ENCODE peak calls at places on chromosome 3, in four cellular contexts. W, C, L and F are unnamed samples.

GRCh38 chr3:187914231-187914630 is 169.0 kb upstream of the BCL6 start:
- DNase-seq in C (peak), W (no peak), L (peak), F (peak)

GRCh38 chr3:49779378-49780079 is 6.8 kb downstream of the IP6K1 start:
- DNase-seq in L (no peak), W (no peak), C (no peak), F (no peak)

GRCh38 chr3:51304230-51304629 is 80.9 kb upstream of the MANF start:
- DNase-seq in C (no peak), L (no peak), W (no peak), F (no peak)

GRCh38 chr3:176916777-176917176 is 280.5 kb downstream of the TBL1XR1 start:
- DNase-seq in W (no peak), L (no peak), C (peak), F (peak)

GRCh38 chr3:42498034-42498433 is 4.4 kb upstream of the VIPR1 start:
- DNase-seq in C (no peak), W (no peak), L (no peak), F (no peak)

GRCh38 chr3:110341047-110341446 is 730.6 kb upstream of the NECTIN3 start:
- DNase-seq in W (peak), C (no peak), L (no peak), F (no peak)

GRCh38 chr3:171462224-171462623 is 2.0 kb upstream of the TNIK start:
- DNase-seq in L (no peak), W (no peak), C (no peak), F (no peak)

GRCh38 chr3:9721015-9721697 is 10.4 kb upstream of the BRPF1 start:
- DNase-seq in C (no peak), L (no peak), W (no peak), F (no peak)

GRCh38 chr3:121723485-121723884 is 26.1 kb downstream of the GOLGB1 start:
- DNase-seq in W (no peak), C (no peak), L (no peak), F (no peak)

GRCh38 chr3:2921903-2922302 is 188.3 kb downstream of the IL5RA start:
- DNase-seq in L (peak), C (no peak), W (peak), F (no peak)

GRCh38 chr3:171458056-171458856 is 1.9 kb downstream of the TNIK start:
- DNase-seq in C (no peak), L (no peak), W (no peak), F (peak)

DNA sequence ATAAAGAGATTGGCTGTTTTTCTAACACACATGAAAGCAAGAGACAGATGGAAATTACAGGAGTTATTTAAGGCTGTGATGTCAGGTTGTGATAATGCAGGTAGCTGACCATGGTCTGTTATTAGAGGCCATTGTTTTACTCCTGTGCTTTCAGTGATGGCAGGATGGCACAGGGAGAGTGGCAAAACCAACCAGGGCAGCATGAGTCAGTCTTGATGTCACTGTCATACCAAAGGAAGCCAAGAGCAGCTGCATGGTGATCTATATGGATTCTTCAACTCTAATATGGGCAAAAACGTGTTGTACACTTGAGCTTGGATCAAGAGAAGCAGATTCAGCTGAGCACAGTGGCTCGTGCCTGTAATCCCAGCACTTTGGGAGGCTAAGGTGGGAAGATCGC is 91.8 kb upstream of the LMOD3 start:
- DNase-seq in C (peak), W (no peak), L (no peak), F (no peak)
- H3K4me2 ChIP-seq in C (no peak), W (no peak), L (no peak), F (peak)

GRCh38 chr3:119359476-119359998 is 65.4 kb downstream of the ARHGAP31 start:
- DNase-seq in W (no peak), L (no peak), C (no peak), F (no peak)

GRCh38 chr3:119360736-119361462 is 66.7 kb downstream of the ARHGAP31 start:
- DNase-seq in L (no peak), C (no peak), W (no peak), F (no peak)

GRCh38 chr3:119357190-119357589 is 63.0 kb downstream of the ARHGAP31 start:
- DNase-seq in C (peak), L (no peak), W (peak), F (no peak)

GRCh38 chr3:119362010-119362409 is 67.8 kb downstream of the ARHGAP31 start:
- DNase-seq in L (no peak), C (no peak), W (no peak), F (no peak)

GRCh38 chr3:119360046-119360445 is 65.9 kb downstream of the ARHGAP31 start:
- DNase-seq in C (no peak), L (no peak), W (peak), F (no peak)
- H3K4me2 ChIP-seq in C (no peak), L (no peak), W (no peak), F (no peak)

GRCh38 chr3:4823986-4824947 is 155.0 kb upstream of the BHLHE40 start:
- DNase-seq in L (no peak), C (no peak), W (no peak), F (no peak)
- H3K4me2 ChIP-seq in L (no peak), C (peak), W (no peak), F (peak)

GRCh38 chr3:124811441-124811840 is 75.7 kb downstream of the ITGB5 start:
- DNase-seq in L (no peak), W (peak), C (no peak), F (no peak)
- H3K4me2 ChIP-seq in L (no peak), W (peak), C (no peak), F (no peak)

DNA sequence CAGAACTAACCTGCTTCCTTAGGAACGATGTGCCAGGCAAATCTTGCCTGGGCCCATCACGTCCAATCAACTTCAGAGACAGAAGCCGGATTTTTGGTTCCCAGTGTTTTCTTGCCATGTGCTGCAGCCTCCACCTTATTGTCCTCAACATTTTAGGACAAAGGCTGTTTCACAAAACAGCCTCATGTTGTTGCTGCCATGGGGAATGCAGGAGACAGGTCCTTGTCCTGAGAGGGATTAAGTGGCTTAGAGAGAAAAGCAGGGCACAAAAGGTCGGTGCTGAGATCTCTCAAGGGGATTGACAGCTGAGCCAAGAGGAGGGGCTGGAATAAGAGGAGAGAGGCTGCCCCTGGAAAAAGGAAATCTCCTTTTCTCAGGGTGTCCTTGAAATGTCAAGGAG is 11.3 kb upstream of the NMNAT3 start:
- DNase-seq in C (no peak), W (no peak), L (no peak), F (no peak)
- H3K4me2 ChIP-seq in C (no peak), W (no peak), L (no peak), F (no peak)

DNA sequence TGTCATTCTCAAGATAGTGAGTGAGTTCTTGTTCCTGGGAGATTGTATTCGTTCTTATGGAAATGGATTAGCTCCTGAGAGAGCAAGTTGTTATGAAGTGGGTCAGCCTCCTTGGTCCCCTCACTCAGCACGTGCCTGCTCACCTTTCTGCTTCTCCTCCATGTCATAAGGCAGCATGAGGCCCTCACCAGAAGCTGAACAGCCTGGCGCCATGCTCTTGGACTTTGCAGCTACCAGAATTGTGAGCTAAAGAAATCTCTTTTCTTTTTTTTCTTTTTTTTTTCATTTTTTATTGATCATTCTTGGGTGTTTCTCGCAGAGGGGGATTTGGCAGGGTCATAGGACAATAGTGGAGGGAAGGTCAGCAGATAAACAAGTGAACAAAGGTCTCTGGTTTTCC is 4.3 kb upstream of the RFC4 start:
- DNase-seq in W (no peak), L (no peak), C (no peak), F (no peak)
- H3K4me2 ChIP-seq in W (no peak), L (no peak), C (no peak), F (no peak)

GRCh38 chr3:72192572-72192971 is 407.6 kb upstream of the PROK2 start:
- DNase-seq in W (no peak), C (no peak), L (no peak), F (no peak)
- H3K4me2 ChIP-seq in W (no peak), C (no peak), L (no peak), F (no peak)